ENCODE peak calls at places on chromosome 14, in five cellular contexts. U, P, V, T and Q are unnamed samples. For H3K4me1 and H3K36me3, the result is how much of the 10 kb centered on the place peaks cover.

GRCh38 chr14:104774453-104775072 is 21.0 kb downstream of the AKT1 start:
- DNase-seq in P (no peak), U (no peak), T (no peak), V (no peak), Q (no peak)

GRCh38 chr14:67423424-67423823 is 11.5 kb upstream of the PLEK2 start:
- DNase-seq in T (no peak), V (no peak), P (no peak), U (no peak), Q (no peak)

GRCh38 chr14:104989951-104990303 is 4.3 kb downstream of the CLBA1 start:
- DNase-seq in V (peak), T (no peak), P (no peak), U (no peak), Q (no peak)

GRCh38 chr14:68047910-68048309 is 228.3 kb downstream of the RAD51B start:
- DNase-seq in U (peak), P (no peak), T (no peak), V (no peak), Q (no peak)

GRCh38 chr14:35339761-35340406 is 47.7 kb downstream of the PSMA6 start:
- DNase-seq in V (no peak), U (no peak), T (peak), P (no peak), Q (no peak)

GRCh38 chr14:60720962-60721330 is 3.2 kb downstream of the SIX4 start:
- DNase-seq in T (no peak), U (no peak), P (no peak), V (no peak), Q (no peak)

GRCh38 chr14:83483063-83483462 is 1949.4 kb upstream of the SEL1L start:
- DNase-seq in U (peak), T (no peak), V (no peak), P (no peak), Q (no peak)

GRCh38 chr14:106372870-106373657 is 846.7 kb downstream of the TMEM121 start:
- DNase-seq in V (peak), P (peak), T (peak), U (no peak), Q (peak)

GRCh38 chr14:68104518-68104917 is 284.9 kb downstream of the RAD51B start:
- DNase-seq in U (peak), V (no peak), P (no peak), T (no peak), Q (no peak)

GRCh38 chr14:28542040-28542439 is 224.5 kb upstream of the FOXG1 start:
- DNase-seq in P (no peak), U (peak), V (no peak), T (no peak), Q (no peak)

GRCh38 chr14:20690848-20691640 is 2.5 kb downstream of the ANG start:
- DNase-seq in U (peak), P (peak), V (no peak), T (no peak), Q (peak)

GRCh38 chr14:37140176-37140575 is 32.2 kb downstream of the SLC25A21 start:
- DNase-seq in T (no peak), P (no peak), U (peak), V (no peak), Q (no peak)

GRCh38 chr14:96206461-96206860 is 1.8 kb downstream of the BDKRB2 start:
- DNase-seq in V (no peak), U (no peak), P (peak), T (no peak), Q (no peak)

GRCh38 chr14:58815781-58816297 is 178.1 kb downstream of the DACT1 start:
- DNase-seq in V (no peak), P (no peak), U (no peak), T (no peak), Q (no peak)

GRCh38 chr14:22252591-22253178 is 336.3 kb downstream of the DAD1 start:
- DNase-seq in T (no peak), U (no peak), P (no peak), V (no peak), Q (no peak)

GRCh38 chr14:36647827-36648753 is 13.6 kb upstream of the PAX9 start:
- DNase-seq in T (no peak), P (no peak), V (no peak), U (peak), Q (no peak)

GRCh38 chr14:77638738-77639137 is 22.3 kb upstream of the SPTLC2 start:
- DNase-seq in U (peak), V (peak), P (no peak), T (no peak), Q (no peak)

GRCh38 chr14:33914676-33915516 is 36.0 kb downstream of the EGLN3 start:
- DNase-seq in P (no peak), U (peak), T (no peak), V (no peak), Q (no peak)

GRCh38 chr14:22556021-22556989 is 32.7 kb downstream of the DAD1 start:
- DNase-seq in V (peak), T (peak), U (peak), P (peak), Q (no peak)

GRCh38 chr14:68495101-68495637 is 297.7 kb downstream of the ZFP36L1 start:
- DNase-seq in T (no peak), V (peak), U (no peak), P (no peak), Q (no peak)

GRCh38 chr14:68147331-68147730 is 327.8 kb downstream of the RAD51B start:
- DNase-seq in T (no peak), U (no peak), V (no peak), P (no peak), Q (no peak)

GRCh38 chr14:89469210-89470198 is 52.5 kb upstream of the FOXN3 start:
- DNase-seq in U (peak), V (no peak), P (no peak), T (no peak), Q (no peak)

GRCh38 chr14:51208982-51209381 is 31.1 kb upstream of the TMX1 start:
- DNase-seq in U (no peak), P (no peak), T (no peak), V (no peak), Q (no peak)

GRCh38 chr14:103541494-103541943 is 12.5 kb downstream of the TRMT61A start:
- DNase-seq in T (no peak), V (no peak), U (no peak), P (no peak), Q (peak)
- H3K4me1 ChIP-seq in T (under half), V (under half), U (under half), P (half or more), Q (under half)

GRCh38 chr14:100900837-100901390 is 2.6 kb downstream of the RTL1 start:
- DNase-seq in P (peak), U (peak), V (peak), T (peak), Q (peak)
- H3K4me3 ChIP-seq in P (no peak), U (no peak), V (no peak), T (no peak), Q (peak)

GRCh38 chr14:75011356-75012097 is 8.8 kb downstream of the EIF2B2 start:
- DNase-seq in P (no peak), T (no peak), V (no peak), U (peak), Q (no peak)
- H3K36me3 ChIP-seq in P (under half), T (under half), V (half or more), U (under half), Q (half or more)

DNA sequence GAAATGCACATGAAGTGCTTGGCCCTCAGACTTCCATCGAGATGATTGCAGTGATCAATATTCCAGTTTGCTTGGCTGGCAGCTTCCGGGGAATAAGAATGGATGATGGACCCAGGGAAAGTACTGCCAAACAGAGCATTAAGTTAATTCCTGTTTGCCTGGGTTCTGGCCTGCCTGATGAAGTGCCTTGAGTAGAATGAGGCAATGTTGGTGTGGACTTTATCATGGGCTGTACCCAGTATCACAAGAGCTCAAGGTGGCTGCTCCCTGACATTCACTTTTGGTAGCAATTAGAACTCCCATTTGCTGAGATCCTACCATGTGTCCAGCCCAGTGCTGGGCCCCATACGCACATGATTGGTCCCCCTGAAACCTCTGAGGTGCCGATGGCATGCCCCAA is 80.7 kb downstream of the SLC25A47 start:
- DNase-seq in V (no peak), T (no peak), P (no peak), U (no peak), Q (no peak)
- H3K4me1 ChIP-seq in V (under half), T (half or more), P (under half), U (under half), Q (half or more)

GRCh38 chr14:102917469-102918211 is 4.8 kb upstream of the AMN start:
- DNase-seq in T (no peak), P (peak), V (peak), U (peak), Q (peak)
- H3K4me3 ChIP-seq in T (no peak), P (no peak), V (no peak), U (no peak), Q (no peak)

DNA sequence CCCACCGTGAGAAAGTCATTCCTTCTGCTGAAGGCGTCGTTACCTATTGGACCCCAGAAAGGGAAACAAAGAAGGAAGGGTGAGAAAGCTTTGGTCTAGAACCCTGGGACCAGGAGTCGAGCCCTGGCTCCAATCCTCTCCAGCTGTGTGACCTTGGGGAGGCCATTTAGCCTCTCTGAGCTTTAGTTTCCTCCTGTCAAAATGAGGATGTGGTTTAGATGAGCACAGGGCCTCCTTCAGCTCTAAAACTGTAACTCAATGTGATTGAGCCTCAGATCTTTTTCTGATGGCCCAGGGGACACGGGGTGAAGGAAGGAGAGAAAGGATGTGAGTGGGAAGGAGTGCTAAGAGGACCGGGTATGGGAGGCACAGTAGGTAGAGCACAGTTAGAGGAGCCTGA is 7.7 kb downstream of the JDP2 start:
- DNase-seq in P (no peak), U (no peak), T (no peak), V (no peak), Q (no peak)
- H3K36me3 ChIP-seq in P (under half), U (under half), T (under half), V (half or more), Q (under half)

DNA sequence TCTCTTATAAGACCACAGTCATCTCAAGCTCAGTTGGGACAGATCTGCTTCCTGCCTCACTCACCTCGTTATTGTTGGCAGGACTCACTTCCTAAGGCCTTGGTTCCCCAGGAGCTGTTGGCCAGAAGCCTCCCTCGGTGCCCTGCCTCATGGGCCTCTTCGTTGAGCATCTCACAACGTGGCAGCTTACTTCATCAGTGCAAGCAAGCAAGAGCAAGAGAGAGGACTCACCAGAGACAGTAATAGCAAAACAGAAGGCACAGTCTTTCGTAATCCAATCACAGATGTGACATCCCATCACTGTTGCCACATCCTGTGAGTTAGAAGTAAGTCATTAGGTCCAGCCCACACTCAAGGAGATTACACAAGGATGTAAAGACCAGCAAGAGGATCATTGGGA is 5.1 kb upstream of the NUMB start:
- DNase-seq in P (peak), V (no peak), U (peak), T (peak), Q (no peak)
- H3K4me1 ChIP-seq in P (half or more), V (under half), U (under half), T (half or more), Q (under half)